ENCODE peak calls at places on chromosomes 11 and 22, in four cellular contexts. R, O, X and L are unnamed samples.

GRCh38 chr11:108498046-108498815 is at the start of gene POGLUT3:
- DNase-seq in R (peak; percentile 35), O (peak; percentile 58), X (no peak), L (peak; percentile 86)

GRCh38 chr11:2547806-2548205 is 103.0 kb downstream of the KCNQ1 start:
- DNase-seq in R (no peak), O (no peak), X (no peak), L (no peak)

GRCh38 chr11:66081505-66081904 is 11.4 kb downstream of the PACS1 start:
- DNase-seq in R (no peak), O (peak; percentile 44), X (no peak), L (peak; percentile 84)

GRCh38 chr11:37449146-37449545 is 851.1 kb upstream of the RAG2 start:
- DNase-seq in R (no peak), O (no peak), X (no peak), L (peak; percentile 58)

GRCh38 chr22:35910013-35910860 is 118.4 kb downstream of the RBFOX2 start:
- DNase-seq in R (no peak), O (peak; percentile 74), X (no peak), L (no peak)

GRCh38 chr22:27903805-27904473 is 15.1 kb downstream of the PITPNB start:
- DNase-seq in R (no peak), O (no peak), X (peak; percentile 42), L (no peak)

GRCh38 chr22:19663821-19664325 is 50.4 kb upstream of the SEPTIN5 start:
- DNase-seq in R (no peak), O (peak; percentile 70), X (no peak), L (peak; percentile 94)

GRCh38 chr22:20324139-20324516 is 4.3 kb upstream of the DGCR6L start:
- DNase-seq in R (no peak), O (no peak), X (no peak), L (no peak)

GRCh38 chr11:942853-943252 is 17.2 kb downstream of the AP2A2 start:
- DNase-seq in R (no peak), O (no peak), X (no peak), L (no peak)

GRCh38 chr11:70811483-70811882 is 413.2 kb downstream of the CTTN start:
- DNase-seq in R (no peak), O (no peak), X (no peak), L (no peak)

GRCh38 chr11:606245-606644 is 9.5 kb downstream of the IRF7 start:
- DNase-seq in R (no peak), O (no peak), X (no peak), L (no peak)

GRCh38 chr11:35969089-35970046 is 25.5 kb downstream of the LDLRAD3 start:
- DNase-seq in R (no peak), O (peak; percentile 21), X (no peak), L (no peak)

GRCh38 chr22:30591191-30591587 is 521 bp downstream of the PES1 start:
- DNase-seq in R (no peak), O (peak; percentile 44), X (no peak), L (no peak)

GRCh38 chr11:119115484-119116234 is 5.7 kb upstream of the HINFP start:
- DNase-seq in R (no peak), O (no peak), X (no peak), L (no peak)

GRCh38 chr11:73784080-73784634 is 3.5 kb upstream of the MRPL48 start:
- DNase-seq in R (no peak), O (no peak), X (no peak), L (no peak)

GRCh38 chr11:1871531-1871930 is 18.6 kb downstream of the LSP1 start:
- DNase-seq in R (no peak), O (no peak), X (no peak), L (no peak)

GRCh38 chr11:119481667-119482400 is 58.9 kb upstream of the THY1 start:
- DNase-seq in R (no peak), O (no peak), X (no peak), L (no peak)

GRCh38 chr22:50485221-50486131 is 1.2 kb upstream of the MIOX start:
- DNase-seq in R (no peak), O (no peak), X (no peak), L (no peak)

GRCh38 chr11:64275841-64276240 is 8.6 kb downstream of the BAD start:
- DNase-seq in R (no peak), O (no peak), X (no peak), L (no peak)

GRCh38 chr11:134611537-134611936 is 199.5 kb upstream of the B3GAT1 start:
- DNase-seq in R (no peak), O (no peak), X (no peak), L (no peak)

GRCh38 chr11:68093565-68093964 is 27.6 kb downstream of the CHKA start:
- DNase-seq in R (no peak), O (no peak), X (no peak), L (no peak)

GRCh38 chr11:9396310-9396709 is 11.9 kb downstream of the IPO7 start:
- DNase-seq in R (no peak), O (no peak), X (no peak), L (no peak)

GRCh38 chr11:74138572-74138971 is 32.2 kb downstream of the C2CD3 start:
- DNase-seq in R (peak; percentile 74), O (peak; percentile 86), X (no peak), L (no peak)

GRCh38 chr11:7595951-7596350 is 77.3 kb downstream of the CYB5R2 start:
- DNase-seq in R (no peak), O (no peak), X (no peak), L (no peak)

GRCh38 chr11:128324531-128325141 is 262.7 kb downstream of the ETS1 start:
- DNase-seq in R (no peak), O (no peak), X (no peak), L (no peak)

GRCh38 chr22:33865248-33865647 is 55.0 kb downstream of the LARGE1 start:
- DNase-seq in R (no peak), O (no peak), X (no peak), L (peak; percentile 20)

GRCh38 chr22:44755956-44756361 is 3.6 kb downstream of the ARHGAP8 start:
- DNase-seq in R (no peak), O (no peak), X (no peak), L (no peak)

GRCh38 chr22:38461414-38462081 is 6.3 kb upstream of the KDELR3 start:
- DNase-seq in R (peak; percentile 47), O (peak; percentile 65), X (no peak), L (peak; percentile 87)

GRCh38 chr11:120135838-120136237 is 2.1 kb downstream of the TRIM29 start:
- DNase-seq in R (no peak), O (no peak), X (no peak), L (no peak)

DNA sequence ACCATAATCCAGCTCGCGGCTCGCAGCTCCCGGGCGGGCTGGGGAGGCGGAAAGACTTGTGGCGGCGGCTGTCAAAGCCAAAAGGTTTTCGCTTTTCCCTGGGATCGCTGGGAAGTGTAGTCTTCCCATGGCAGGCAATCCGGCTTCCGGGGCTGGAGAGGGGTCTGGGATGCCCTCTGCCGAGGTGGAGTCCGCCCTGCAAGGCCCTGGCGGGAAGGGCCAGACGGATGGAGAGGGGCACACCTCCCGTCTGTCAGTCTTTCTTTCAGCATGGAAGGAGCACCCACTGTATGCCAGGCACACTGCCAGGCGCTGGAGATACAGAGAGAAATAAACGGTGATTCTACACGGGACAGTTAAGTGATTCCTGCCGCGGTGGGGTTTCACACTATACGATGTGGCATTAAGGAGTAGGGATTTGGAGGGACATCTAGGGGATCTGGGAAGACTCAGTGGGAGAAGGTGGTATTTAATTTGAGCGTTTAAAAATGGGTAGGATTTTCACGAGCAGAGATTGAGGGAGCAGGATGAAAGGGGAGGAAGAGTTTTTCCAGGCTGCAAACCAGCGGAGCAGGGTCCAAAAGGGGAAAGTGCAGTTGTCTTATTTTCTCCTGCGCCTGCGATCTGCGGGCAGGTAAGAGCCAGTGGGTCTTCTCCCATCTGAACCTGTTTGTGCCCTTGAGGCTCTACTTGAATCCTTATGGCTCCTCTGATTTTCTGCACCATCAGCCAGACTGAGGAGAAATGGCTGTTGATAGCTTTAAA is at the start of gene BACE1:
- DNase-seq in R (peak; percentile 69), O (peak; percentile 82), X (no peak), L (peak; percentile 80)
- TF ChIP-seq POLR2A in R (peak; percentile 22), O (peak; percentile 47), X (no peak), L (no peak)

GRCh38 chr11:34650528-34650927 is 29.6 kb downstream of the EHF start:
- DNase-seq in R (no peak), O (no peak), X (peak; percentile 91), L (peak; percentile 33)
- TF ChIP-seq MYC in R (no peak), O (no peak), X (no peak), L (no peak)

DNA sequence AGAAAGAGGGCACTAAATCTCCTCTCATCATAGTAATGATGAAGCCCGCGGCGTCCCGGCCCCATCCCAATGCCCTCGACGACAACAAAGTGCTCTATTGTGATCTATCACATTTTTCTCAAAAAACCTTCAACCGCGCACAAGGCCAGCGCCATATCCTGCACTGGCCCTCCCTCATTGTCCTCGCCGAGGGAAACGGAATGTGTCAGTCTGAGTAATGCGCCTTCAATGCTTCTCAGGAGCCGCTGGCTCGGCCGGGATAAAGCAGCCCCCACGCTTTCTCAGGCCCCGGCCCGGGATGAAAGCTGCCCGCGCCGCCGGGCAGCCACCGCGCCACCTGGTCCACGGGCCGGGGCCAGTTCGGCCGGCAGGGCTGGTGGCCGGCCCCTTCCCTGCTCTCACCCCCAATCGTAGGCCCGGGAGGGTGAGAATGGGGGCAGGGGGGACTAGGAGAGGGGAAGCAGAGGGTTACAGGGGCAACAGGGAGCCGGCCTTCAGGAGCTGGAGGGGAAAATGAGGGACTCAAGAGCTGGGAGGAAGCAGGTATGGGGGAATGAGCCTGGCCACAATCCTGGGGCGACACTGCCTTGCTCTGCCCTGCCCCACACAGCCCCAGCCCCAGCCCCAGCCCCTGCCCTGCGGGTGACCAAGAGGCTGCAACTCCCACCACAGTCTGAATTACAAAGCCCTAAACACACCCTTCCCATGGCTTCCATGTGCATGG is 10.0 kb upstream of the LINC01488 start:
- DNase-seq in R (no peak), O (peak; percentile 74), X (no peak), L (no peak)
- TF ChIP-seq POLR2A in R (no peak), O (no peak), X (no peak), L (no peak)

DNA sequence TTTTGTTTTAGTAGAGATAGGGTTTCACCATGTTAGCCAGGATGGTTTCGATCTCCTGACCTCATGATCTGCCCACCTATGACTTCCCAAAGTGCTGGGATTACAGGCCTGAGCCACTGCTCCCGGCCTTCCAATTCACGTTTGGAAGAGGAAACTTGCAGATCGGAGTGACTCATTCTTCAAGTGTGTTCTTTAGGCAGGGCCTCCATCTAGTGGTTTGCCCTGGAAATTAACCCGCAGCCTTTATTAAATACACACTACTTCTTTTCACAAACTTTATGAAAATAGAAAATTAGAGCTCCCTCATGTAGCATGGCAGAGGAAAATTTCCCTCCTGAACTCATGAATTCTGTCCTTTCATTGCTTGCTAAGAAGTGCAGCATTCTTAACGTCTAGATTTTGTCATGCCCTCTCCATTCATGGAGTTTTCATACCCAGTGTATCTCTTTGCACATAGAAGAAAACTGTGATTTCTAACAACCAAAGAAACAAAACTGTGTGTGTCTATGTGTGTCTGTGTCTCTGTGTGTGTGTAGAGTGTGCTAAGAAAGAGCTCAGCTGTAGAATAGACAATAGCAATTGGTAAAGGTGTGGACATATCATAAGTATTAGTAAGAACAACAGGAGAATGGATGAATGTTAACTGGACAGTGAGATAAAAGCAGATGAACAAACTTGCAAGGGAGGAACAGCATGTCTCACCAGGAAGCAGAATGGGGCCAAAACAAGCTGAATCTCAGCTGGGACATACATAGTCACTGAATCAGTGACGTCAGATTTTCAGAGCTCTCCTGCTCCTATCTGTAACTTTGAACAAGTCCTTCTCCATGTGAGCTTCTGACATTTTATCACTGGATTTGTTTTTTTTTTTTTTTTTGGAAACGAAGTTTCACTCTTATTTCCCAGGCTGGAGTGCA is 118.4 kb downstream of the BBOX1 start:
- DNase-seq in R (peak; percentile 80), O (peak; percentile 70), X (no peak), L (peak; percentile 66)
- TF ChIP-seq MYC in R (no peak), O (no peak), X (no peak), L (no peak)